ENCODE peak calls at places on chromosomes 16 and 17, in four cellular contexts. One of them, this sample, is unnamed. For H3K36me3, the result is how much of the 10 kb centered on the place peaks cover.

GRCh38 chr17:35167666-35168065 is 20.0 kb downstream of the UNC45B start:
- DNase-seq in HCT116: no peak
- DNase-seq in IMR-90: peak
- DNase-seq in esophagus squamous epithelium: no peak
- DNase-seq in this sample: no peak

GRCh38 chr16:87607871-87608270 is 5.6 kb downstream of the JPH3 start:
- DNase-seq in HCT116: no peak
- DNase-seq in esophagus squamous epithelium: no peak
- DNase-seq in IMR-90: no peak
- DNase-seq in this sample: no peak

GRCh38 chr17:48472485-48473281 is 42.7 kb upstream of the SKAP1 start:
- DNase-seq in HCT116: peak
- DNase-seq in IMR-90: peak
- DNase-seq in esophagus squamous epithelium: no peak
- DNase-seq in this sample: no peak

GRCh38 chr16:14057878-14058382 is 13.2 kb upstream of the MRTFB start:
- DNase-seq in esophagus squamous epithelium: no peak
- DNase-seq in HCT116: no peak
- DNase-seq in IMR-90: no peak
- DNase-seq in this sample: no peak

GRCh38 chr16:15832241-15832640 is 24.6 kb downstream of the MYH11 start:
- DNase-seq in HCT116: no peak
- DNase-seq in esophagus squamous epithelium: no peak
- DNase-seq in IMR-90: no peak
- DNase-seq in this sample: peak

GRCh38 chr16:70685938-70686375 is at the start of gene MTSS2:
- DNase-seq in HCT116: peak
- DNase-seq in esophagus squamous epithelium: no peak
- DNase-seq in IMR-90: peak
- DNase-seq in this sample: peak

GRCh38 chr17:72119963-72120877 is 600 bp upstream of the SOX9 start:
- DNase-seq in HCT116: peak
- DNase-seq in IMR-90: peak
- DNase-seq in esophagus squamous epithelium: no peak
- DNase-seq in this sample: no peak

GRCh38 chr17:19752216-19753048 is 4.3 kb upstream of the ALDH3A1 start:
- DNase-seq in IMR-90: no peak
- DNase-seq in esophagus squamous epithelium: no peak
- DNase-seq in HCT116: no peak
- DNase-seq in this sample: peak

GRCh38 chr17:35715416-35715815 is 16.0 kb upstream of the RASL10B start:
- DNase-seq in IMR-90: no peak
- DNase-seq in esophagus squamous epithelium: no peak
- DNase-seq in HCT116: no peak
- DNase-seq in this sample: no peak

GRCh38 chr17:64037802-64038201 is 17.4 kb upstream of the ICAM2 start:
- DNase-seq in IMR-90: no peak
- DNase-seq in HCT116: no peak
- DNase-seq in esophagus squamous epithelium: no peak
- DNase-seq in this sample: no peak

GRCh38 chr17:42618442-42619150 is 9.1 kb downstream of the TUBG1 start:
- DNase-seq in IMR-90: no peak
- DNase-seq in esophagus squamous epithelium: no peak
- DNase-seq in HCT116: no peak
- DNase-seq in this sample: no peak

GRCh38 chr17:16515933-16516332 is 23.9 kb upstream of the LRRC75A start:
- DNase-seq in HCT116: no peak
- DNase-seq in esophagus squamous epithelium: no peak
- DNase-seq in IMR-90: no peak
- DNase-seq in this sample: no peak

GRCh38 chr17:7466318-7466643 is 13.2 kb downstream of the ZBTB4 start:
- DNase-seq in esophagus squamous epithelium: no peak
- DNase-seq in HCT116: no peak
- DNase-seq in IMR-90: no peak
- DNase-seq in this sample: no peak

GRCh38 chr16:57469046-57469445 is 6.6 kb downstream of the POLR2C start:
- DNase-seq in HCT116: no peak
- DNase-seq in IMR-90: no peak
- DNase-seq in esophagus squamous epithelium: no peak
- DNase-seq in this sample: peak

GRCh38 chr17:79414063-79414462 is 196.8 kb downstream of the RBFOX3 start:
- DNase-seq in esophagus squamous epithelium: no peak
- DNase-seq in HCT116: no peak
- DNase-seq in IMR-90: no peak
- DNase-seq in this sample: no peak

GRCh38 chr17:14297161-14297851 is 3.6 kb upstream of the HS3ST3B1 start:
- DNase-seq in HCT116: no peak
- DNase-seq in IMR-90: no peak
- DNase-seq in esophagus squamous epithelium: no peak
- DNase-seq in this sample: peak

GRCh38 chr17:2602597-2603017 is 9.2 kb downstream of the PAFAH1B1 start:
- DNase-seq in IMR-90: peak
- DNase-seq in HCT116: no peak
- DNase-seq in esophagus squamous epithelium: no peak
- DNase-seq in this sample: no peak

GRCh38 chr16:57548424-57548823 is 6.0 kb downstream of the ADGRG5 start:
- DNase-seq in IMR-90: no peak
- DNase-seq in esophagus squamous epithelium: no peak
- DNase-seq in HCT116: no peak
- DNase-seq in this sample: no peak

GRCh38 chr16:4795181-4795827 is at the start of gene SMIM22:
- DNase-seq in esophagus squamous epithelium: no peak
- DNase-seq in IMR-90: no peak
- DNase-seq in HCT116: no peak
- DNase-seq in this sample: no peak

GRCh38 chr17:34241062-34241461 is 14.0 kb upstream of the CCL2 start:
- DNase-seq in esophagus squamous epithelium: no peak
- DNase-seq in HCT116: no peak
- DNase-seq in IMR-90: peak
- DNase-seq in this sample: peak

GRCh38 chr16:84976644-84977400 is 34.5 kb downstream of the ZDHHC7 start:
- DNase-seq in IMR-90: no peak
- DNase-seq in esophagus squamous epithelium: no peak
- DNase-seq in HCT116: no peak
- DNase-seq in this sample: no peak

GRCh38 chr16:21166561-21166961 is 8.1 kb downstream of the LDAF1 start:
- DNase-seq in HCT116: no peak
- DNase-seq in IMR-90: peak
- DNase-seq in esophagus squamous epithelium: no peak
- DNase-seq in this sample: no peak

GRCh38 chr17:35537569-35538209 is at the start of gene SLFN12L:
- DNase-seq in HCT116: no peak
- DNase-seq in IMR-90: no peak
- DNase-seq in esophagus squamous epithelium: no peak
- DNase-seq in this sample: no peak

GRCh38 chr16:50814043-50814442 is 72.2 kb downstream of the CYLD start:
- DNase-seq in IMR-90: no peak
- DNase-seq in HCT116: no peak
- DNase-seq in esophagus squamous epithelium: no peak
- DNase-seq in this sample: no peak

GRCh38 chr16:76857402-76857801 is 333.6 kb upstream of the MON1B start:
- DNase-seq in IMR-90: no peak
- DNase-seq in esophagus squamous epithelium: no peak
- DNase-seq in HCT116: no peak
- DNase-seq in this sample: no peak

GRCh38 chr16:21156767-21157467 is 1.6 kb upstream of the LDAF1 start:
- DNase-seq in IMR-90: peak
- DNase-seq in esophagus squamous epithelium: no peak
- DNase-seq in HCT116: peak
- DNase-seq in this sample: no peak

GRCh38 chr17:79681628-79682261 is 49.0 kb upstream of the ENPP7 start:
- DNase-seq in HCT116: no peak
- DNase-seq in esophagus squamous epithelium: no peak
- DNase-seq in IMR-90: no peak
- DNase-seq in this sample: no peak

GRCh38 chr17:39205112-39205526 is 5.0 kb downstream of the RPL19 start:
- DNase-seq in HCT116: no peak
- DNase-seq in IMR-90: no peak
- DNase-seq in esophagus squamous epithelium: no peak
- DNase-seq in this sample: no peak
- TF ChIP-seq POLR2A in HCT116: no peak
- TF ChIP-seq POLR2A in IMR-90: peak
- TF ChIP-seq POLR2A in esophagus squamous epithelium: no peak
- TF ChIP-seq POLR2A in this sample: no peak

DNA sequence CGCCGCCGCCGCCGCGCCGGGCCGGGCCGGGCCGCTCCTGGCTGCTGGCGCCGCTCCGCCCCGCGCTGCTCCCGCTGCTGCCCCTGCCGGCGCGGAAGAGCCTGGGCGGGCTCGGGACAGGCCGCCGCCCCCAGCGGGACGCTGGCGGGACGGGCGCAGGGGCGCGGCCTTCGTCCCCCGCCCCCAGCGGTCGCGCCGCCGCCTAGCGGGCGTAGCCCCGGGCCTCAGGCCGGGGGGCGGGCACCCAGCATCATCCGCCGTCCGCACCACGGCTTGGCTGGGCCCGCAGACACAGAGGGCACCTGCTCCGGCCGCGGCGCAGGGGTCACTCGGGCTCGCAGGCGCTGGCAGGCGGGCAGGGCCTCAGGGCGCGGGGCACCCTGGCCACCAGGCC is at the start of gene AMFR:
- DNase-seq in IMR-90: peak
- DNase-seq in HCT116: peak
- DNase-seq in esophagus squamous epithelium: no peak
- DNase-seq in this sample: peak
- H3K27ac ChIP-seq in IMR-90: peak
- H3K27ac ChIP-seq in HCT116: peak
- H3K27ac ChIP-seq in esophagus squamous epithelium: peak
- H3K27ac ChIP-seq in this sample: peak

GRCh38 chr17:1069847-1070246 is 72.9 kb downstream of the TIMM22 start:
- DNase-seq in HCT116: no peak
- DNase-seq in IMR-90: no peak
- DNase-seq in esophagus squamous epithelium: no peak
- DNase-seq in this sample: no peak
- H3K36me3 ChIP-seq in HCT116: under half
- H3K36me3 ChIP-seq in IMR-90: half or more
- H3K36me3 ChIP-seq in esophagus squamous epithelium: under half
- H3K36me3 ChIP-seq in this sample: half or more

DNA sequence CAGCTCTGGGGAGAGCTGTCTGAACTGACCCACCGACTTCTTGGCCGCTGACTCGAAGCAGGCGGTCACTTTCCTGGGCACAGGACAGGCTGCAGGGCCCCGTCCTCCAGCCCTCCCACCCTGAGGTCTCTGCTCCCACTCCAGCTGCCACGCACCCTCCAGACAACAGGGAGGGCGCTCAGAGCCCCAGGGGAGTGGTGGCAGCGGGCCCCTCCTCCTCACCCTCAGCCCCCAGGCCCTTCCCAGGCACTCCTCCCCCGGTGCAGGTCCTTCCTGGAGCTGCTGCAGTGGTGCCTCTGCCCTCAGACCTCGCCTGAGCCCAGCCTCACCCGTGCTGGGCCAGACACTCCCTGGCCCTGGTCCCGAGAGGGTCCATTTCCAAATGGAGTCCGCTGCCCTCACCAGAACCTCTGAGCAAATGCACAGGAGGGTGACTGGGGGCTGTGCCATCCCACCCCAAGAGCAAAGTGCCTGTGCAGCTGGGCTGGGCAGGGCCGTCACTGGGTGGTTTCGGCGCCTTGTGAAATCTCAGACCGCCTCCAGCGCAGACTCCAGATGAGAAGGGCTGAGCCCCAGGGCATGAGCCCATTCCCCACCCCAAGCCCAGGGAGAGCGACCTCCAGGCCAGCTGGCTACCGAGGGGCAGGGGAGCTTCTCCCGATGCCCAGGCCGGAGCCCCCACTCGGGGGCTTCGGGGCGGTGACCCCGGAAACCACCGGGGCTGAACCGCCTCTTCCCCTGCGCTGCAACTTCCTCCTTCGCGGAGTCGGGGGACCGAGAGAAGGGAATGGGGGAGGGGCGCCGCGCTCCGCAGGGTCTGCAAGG is 717 bp downstream of the CYBA start:
- DNase-seq in HCT116: no peak
- DNase-seq in esophagus squamous epithelium: no peak
- DNase-seq in IMR-90: peak
- DNase-seq in this sample: peak
- TF ChIP-seq POLR2A in HCT116: no peak
- TF ChIP-seq POLR2A in esophagus squamous epithelium: no peak
- TF ChIP-seq POLR2A in IMR-90: no peak
- TF ChIP-seq POLR2A in this sample: no peak

GRCh38 chr17:51604299-51605020 is 344.1 kb downstream of the UTP18 start:
- DNase-seq in esophagus squamous epithelium: no peak
- DNase-seq in IMR-90: no peak
- DNase-seq in HCT116: no peak
- DNase-seq in this sample: no peak

GRCh38 chr17:51610834-51611233 is 350.5 kb downstream of the UTP18 start:
- DNase-seq in HCT116: no peak
- DNase-seq in esophagus squamous epithelium: no peak
- DNase-seq in IMR-90: no peak
- DNase-seq in this sample: no peak

GRCh38 chr17:51608251-51608933 is 348.0 kb downstream of the UTP18 start:
- DNase-seq in HCT116: no peak
- DNase-seq in IMR-90: no peak
- DNase-seq in esophagus squamous epithelium: no peak
- DNase-seq in this sample: no peak

GRCh38 chr17:51610155-51610554 is 349.8 kb downstream of the UTP18 start:
- DNase-seq in IMR-90: no peak
- DNase-seq in esophagus squamous epithelium: no peak
- DNase-seq in HCT116: no peak
- DNase-seq in this sample: no peak

GRCh38 chr17:51607512-51607911 is 347.2 kb downstream of the UTP18 start:
- DNase-seq in IMR-90: no peak
- DNase-seq in HCT116: no peak
- DNase-seq in esophagus squamous epithelium: no peak
- DNase-seq in this sample: no peak
- H3K27ac ChIP-seq in IMR-90: no peak
- H3K27ac ChIP-seq in HCT116: no peak
- H3K27ac ChIP-seq in esophagus squamous epithelium: no peak
- H3K27ac ChIP-seq in this sample: no peak

DNA sequence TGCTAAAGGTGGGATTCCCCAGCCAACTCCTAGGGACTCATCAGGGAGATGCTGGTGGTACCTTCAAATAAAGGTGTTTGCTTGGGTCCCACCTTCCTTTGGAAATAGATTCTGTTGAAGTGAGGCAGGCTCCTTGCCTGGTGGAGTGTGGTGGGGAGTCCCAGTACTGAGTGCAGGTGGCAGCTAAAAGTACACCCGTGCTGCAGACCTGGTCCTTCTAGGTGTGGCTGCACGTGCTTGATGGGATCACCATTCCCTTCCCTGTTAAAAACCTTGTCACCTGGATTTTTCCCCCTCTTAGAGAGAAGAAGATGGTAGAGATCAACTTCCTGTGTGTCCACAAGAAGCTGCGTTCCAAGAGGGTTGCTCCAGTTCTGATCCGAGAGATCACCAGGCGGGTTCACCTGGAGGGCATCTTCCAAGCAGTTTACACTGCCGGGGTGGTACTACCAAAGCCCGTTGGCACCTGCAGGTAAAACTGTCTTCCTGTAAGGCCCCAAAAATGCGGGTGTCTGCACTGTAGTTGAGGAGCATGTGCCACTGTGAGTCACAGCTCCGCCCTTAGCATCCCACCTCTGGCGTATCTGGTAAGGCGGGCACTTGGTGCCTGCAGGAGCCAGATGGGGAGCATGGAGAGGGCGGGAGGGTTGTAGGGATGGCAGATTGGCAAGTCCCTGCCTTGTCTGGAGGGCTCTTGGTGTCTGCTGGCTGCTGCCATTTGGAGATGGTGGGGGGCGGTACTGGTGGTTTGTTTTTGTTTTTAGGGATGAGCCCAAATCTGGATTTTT is 34.0 kb downstream of the PLCD3 start:
- DNase-seq in esophagus squamous epithelium: no peak
- DNase-seq in IMR-90: no peak
- DNase-seq in HCT116: no peak
- DNase-seq in this sample: no peak
- H3K36me3 ChIP-seq in esophagus squamous epithelium: under half
- H3K36me3 ChIP-seq in IMR-90: half or more
- H3K36me3 ChIP-seq in HCT116: under half
- H3K36me3 ChIP-seq in this sample: half or more

GRCh38 chr17:50096092-50096491 is 941 bp downstream of the PDK2 start:
- DNase-seq in esophagus squamous epithelium: no peak
- DNase-seq in HCT116: no peak
- DNase-seq in IMR-90: no peak
- DNase-seq in this sample: no peak
- TF ChIP-seq POLR2A in esophagus squamous epithelium: no peak
- TF ChIP-seq POLR2A in HCT116: no peak
- TF ChIP-seq POLR2A in IMR-90: no peak
- TF ChIP-seq POLR2A in this sample: no peak

This sample was measured in spleen.